ENCODE peak calls at places on chromosome 13, in four cellular contexts. E is fibroblast of lung, X is H9, A is keratinocyte. L is an unnamed sample.

GRCh38 chr13:113647351-113648217 is 10.4 kb downstream of the ATP4B start:
- DNase-seq in E (peak), X (no peak), A (no peak), L (no peak)

GRCh38 chr13:49602005-49602404 is 16.6 kb upstream of the RCBTB1 start:
- DNase-seq in E (no peak), X (no peak), A (no peak), L (no peak)

GRCh38 chr13:98142427-98143156 is at the start of gene FARP1:
- DNase-seq in E (peak), X (peak), A (no peak), L (peak)

GRCh38 chr13:34857561-34857960 is 84.5 kb upstream of the NBEA start:
- DNase-seq in E (peak), X (no peak), A (no peak), L (no peak)

GRCh38 chr13:79096099-79096498 is 310.0 kb downstream of the RBM26 start:
- DNase-seq in E (no peak), X (no peak), A (no peak), L (no peak)

GRCh38 chr13:33751151-33751550 is 66.8 kb upstream of the RFC3 start:
- DNase-seq in E (peak), X (no peak), A (no peak), L (peak)

GRCh38 chr13:79237981-79238380 is 168.1 kb downstream of the RBM26 start:
- DNase-seq in E (no peak), X (no peak), A (no peak), L (no peak)

GRCh38 chr13:99605417-99606321 is 104.4 kb downstream of the TM9SF2 start:
- DNase-seq in E (peak), X (peak), A (no peak), L (no peak)

GRCh38 chr13:25345555-25345954 is 26.2 kb upstream of the ATP8A2 start:
- DNase-seq in E (no peak), X (no peak), A (no peak), L (no peak)

GRCh38 chr13:98984118-98984517 is 6.3 kb upstream of the DOCK9 start:
- DNase-seq in E (no peak), X (no peak), A (no peak), L (no peak)

GRCh38 chr13:44382635-44383145 is 9.1 kb downstream of the SERP2 start:
- DNase-seq in E (no peak), X (no peak), A (no peak), L (no peak)

GRCh38 chr13:102461302-102461701 is 59.5 kb upstream of the FGF14 start:
- DNase-seq in E (no peak), X (no peak), A (no peak), L (no peak)

GRCh38 chr13:95181586-95181985 is 119.7 kb downstream of the ABCC4 start:
- DNase-seq in E (no peak), X (no peak), A (no peak), L (peak)

GRCh38 chr13:34412817-34413365 is 529.2 kb upstream of the NBEA start:
- DNase-seq in E (peak), X (no peak), A (no peak), L (peak)

GRCh38 chr13:28355822-28356371 is 139.0 kb downstream of the FLT1 start:
- DNase-seq in E (peak), X (no peak), A (no peak), L (peak)

GRCh38 chr13:99354371-99354951 is 47.3 kb upstream of the GPR183 start:
- DNase-seq in E (no peak), X (no peak), A (no peak), L (no peak)

GRCh38 chr13:36130542-36131214 is 504 bp downstream of the DCLK1 start:
- DNase-seq in E (no peak), X (peak), A (no peak), L (no peak)

GRCh38 chr13:44734204-44734707 is 158.1 kb upstream of the TSC22D1 start:
- DNase-seq in E (peak), X (no peak), A (no peak), L (no peak)

GRCh38 chr13:102197193-102197592 is 204.7 kb downstream of the FGF14 start:
- DNase-seq in E (peak), X (peak), A (no peak), L (peak)

GRCh38 chr13:40235160-40235796 is 431.2 kb downstream of the FOXO1 start:
- DNase-seq in E (no peak), X (no peak), A (no peak), L (no peak)

GRCh38 chr13:98751397-98752110 is 918 bp downstream of the SLC15A1 start:
- DNase-seq in E (peak), X (peak), A (no peak), L (peak)

GRCh38 chr13:99220199-99220931 is 19.7 kb downstream of the UBAC2 start:
- DNase-seq in E (no peak), X (no peak), A (no peak), L (no peak)

GRCh38 chr13:67554746-67555452 is 324.8 kb upstream of the PCDH9 start:
- DNase-seq in E (peak), X (no peak), A (no peak), L (peak)

GRCh38 chr13:55000844-55001243 is 1972.2 kb downstream of the OLFM4 start:
- DNase-seq in E (no peak), X (peak), A (no peak), L (no peak)

GRCh38 chr13:55007681-55008080 is 1979.1 kb downstream of the OLFM4 start:
- DNase-seq in E (no peak), X (no peak), A (no peak), L (no peak)

GRCh38 chr13:55000043-55000442 is 1971.4 kb downstream of the OLFM4 start:
- DNase-seq in E (no peak), X (peak), A (no peak), L (no peak)

DNA sequence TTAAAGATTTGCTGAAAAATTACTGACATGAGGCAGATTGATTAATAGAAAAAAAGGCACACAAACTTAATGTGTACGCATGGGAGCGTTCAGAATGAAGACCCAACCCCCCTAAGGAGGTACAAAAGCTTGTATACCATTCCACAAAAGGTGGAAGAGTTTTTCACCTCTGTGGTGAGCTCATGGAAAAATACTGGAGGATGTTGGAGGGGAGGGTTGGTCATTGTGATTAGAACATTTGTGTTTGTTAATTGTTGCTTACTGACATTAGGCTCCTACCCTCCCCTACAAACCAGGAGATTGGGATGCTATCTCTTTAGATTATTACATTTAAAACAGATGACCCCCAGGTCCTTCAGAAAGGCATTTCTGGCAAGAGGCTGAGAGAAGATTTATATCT is 1973.3 kb downstream of the OLFM4 start:
- DNase-seq in E (no peak), X (no peak), A (no peak), L (no peak)
- H3K27ac ChIP-seq in E (no peak), X (peak), A (no peak), L (no peak)

DNA sequence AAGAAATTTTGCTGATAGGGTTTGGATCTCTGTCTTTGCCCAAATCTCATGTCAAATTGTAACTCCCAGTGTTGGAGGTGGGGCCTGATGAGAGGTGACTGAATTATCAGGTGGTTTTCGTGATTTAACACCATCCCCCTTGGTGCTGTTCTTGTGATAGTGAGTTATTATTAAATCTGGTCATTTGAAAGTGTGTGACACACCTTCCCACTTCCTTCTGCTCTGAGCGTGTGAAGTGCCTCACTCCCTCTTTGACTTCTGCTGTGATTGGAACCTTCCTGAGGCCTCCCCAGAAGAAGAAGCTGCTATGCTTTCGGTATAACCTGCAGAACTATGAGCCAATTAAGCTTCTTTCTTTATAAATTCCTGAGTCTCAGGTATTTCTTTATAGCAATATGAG is 632.0 kb downstream of the SLITRK5 start:
- DNase-seq in E (no peak), X (no peak), A (no peak), L (no peak)
- H3K9ac ChIP-seq in E (no peak), X (no peak), A (no peak), L (no peak)

GRCh38 chr13:51243832-51244231 is 21.6 kb downstream of the FAM124A start:
- DNase-seq in E (no peak), X (peak), A (no peak), L (no peak)
- H3K27ac ChIP-seq in E (no peak), X (peak), A (no peak), L (no peak)

DNA sequence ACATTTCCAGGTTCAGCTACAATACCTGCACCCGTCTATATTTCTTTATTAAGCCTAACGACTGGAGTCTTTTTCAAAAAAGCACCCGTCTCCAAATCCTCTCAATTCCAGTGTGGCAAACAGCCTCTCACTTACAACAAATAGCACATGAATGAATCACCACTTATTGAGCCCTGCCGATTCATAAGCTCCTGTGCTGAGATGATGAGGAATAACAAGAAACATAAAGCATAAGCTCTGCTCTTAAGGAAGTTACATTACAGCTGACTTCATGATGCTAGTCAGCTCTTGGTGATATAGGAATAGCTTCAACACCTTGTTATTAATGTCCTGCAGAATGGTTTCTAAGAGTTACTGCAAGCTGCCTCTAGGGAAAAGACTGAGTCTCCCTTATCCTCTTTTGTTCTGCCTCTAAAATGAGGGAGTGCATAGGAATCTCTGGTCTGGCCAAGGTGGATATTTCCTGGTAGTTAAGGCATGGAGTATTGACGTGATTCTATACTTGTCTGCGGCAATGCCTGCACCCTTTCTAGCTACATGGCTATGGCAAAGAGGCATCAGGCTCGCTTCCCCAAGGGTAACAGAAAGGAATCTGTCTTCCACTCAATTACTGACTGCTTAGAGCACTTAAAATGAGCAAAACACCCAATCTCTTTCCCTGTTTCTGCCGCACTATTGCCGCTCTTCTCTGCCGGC is 195.7 kb downstream of the KLF12 start:
- DNase-seq in E (peak), X (no peak), A (peak), L (peak)
- H3K9ac ChIP-seq in E (no peak), X (no peak), A (no peak), L (peak)

GRCh38 chr13:105979586-105979985 is 555.9 kb downstream of the EFNB2 start:
- DNase-seq in E (no peak), X (no peak), A (no peak), L (peak)

GRCh38 chr13:105984236-105984635 is 551.2 kb downstream of the EFNB2 start:
- DNase-seq in E (no peak), X (no peak), A (no peak), L (no peak)

GRCh38 chr13:105974380-105974779 is 561.1 kb downstream of the EFNB2 start:
- DNase-seq in E (no peak), X (no peak), A (no peak), L (no peak)

GRCh38 chr13:105982219-105982618 is 553.2 kb downstream of the EFNB2 start:
- DNase-seq in E (no peak), X (peak), A (no peak), L (no peak)

DNA sequence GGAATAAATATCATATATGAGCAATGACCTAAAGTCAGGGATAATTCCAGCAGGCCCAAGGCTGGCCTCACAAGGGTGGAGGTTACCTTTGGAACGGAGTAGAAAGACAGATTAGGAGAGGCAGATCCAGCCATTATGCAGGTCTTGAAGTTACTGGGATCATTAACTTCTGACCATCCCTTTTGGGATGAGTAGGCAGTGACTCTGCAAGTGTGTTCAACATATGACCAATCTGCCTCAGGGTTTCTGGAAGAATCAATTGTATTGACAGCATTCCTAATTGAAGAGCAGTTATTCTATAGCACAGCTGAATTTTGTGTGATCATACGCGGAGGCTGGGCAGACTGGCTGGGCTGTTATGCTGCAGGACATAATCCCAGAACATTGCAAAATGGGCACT is 556.3 kb downstream of the EFNB2 start:
- DNase-seq in E (no peak), X (no peak), A (peak), L (no peak)
- H3K27ac ChIP-seq in E (no peak), X (no peak), A (peak), L (no peak)

GRCh38 chr13:46057251-46058015 is 4.9 kb upstream of the ZC3H13 start:
- DNase-seq in E (no peak), X (no peak), A (peak), L (peak)
- H3K9ac ChIP-seq in E (no peak), X (no peak), A (no peak), L (no peak)

DNA sequence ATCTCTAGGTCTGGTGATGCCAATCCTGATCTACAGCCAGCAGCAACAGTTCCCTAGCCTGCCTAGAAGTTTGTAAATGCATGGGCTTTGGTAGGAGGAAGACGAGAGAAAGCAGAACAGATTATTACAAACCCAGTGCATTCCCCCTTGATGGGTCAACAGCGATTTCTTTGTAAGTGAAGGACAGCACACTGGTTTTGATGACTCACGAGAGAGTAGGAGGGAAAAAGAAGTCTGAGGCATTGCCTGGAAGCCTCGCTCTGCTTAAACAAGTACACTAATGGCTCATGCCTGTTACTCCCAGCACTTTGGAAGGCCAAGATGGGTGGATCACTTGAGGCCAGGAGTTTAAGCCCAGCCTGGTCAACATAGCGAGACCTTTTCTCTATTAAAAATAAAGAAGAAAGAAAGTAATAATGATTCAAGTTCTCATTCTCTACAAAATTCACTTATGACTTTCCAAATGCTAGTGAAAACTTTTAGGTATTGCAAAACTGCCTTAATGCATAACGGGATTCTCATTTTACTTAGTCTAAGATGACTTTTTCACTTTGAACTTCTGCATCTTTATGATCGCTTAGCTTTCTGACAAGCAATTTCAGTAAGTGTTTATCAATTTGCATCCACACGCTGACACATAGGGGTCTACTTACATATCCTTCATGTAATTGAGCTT is 47.7 kb upstream of the USPL1 start:
- DNase-seq in E (peak), X (peak), A (peak), L (peak)
- H3K27ac ChIP-seq in E (peak), X (no peak), A (peak), L (peak)

GRCh38 chr13:111203742-111204386 is 88.8 kb downstream of the ARHGEF7 start:
- DNase-seq in E (no peak), X (no peak), A (no peak), L (no peak)
- H3K9ac ChIP-seq in E (no peak), X (no peak), A (no peak), L (peak)

L was measured in mesenchymal stem cell.